ENCODE peak calls at places on chromosomes 11 and 22, in seven cellular contexts. One of them, this sample, is unnamed.

GRCh38 chr22:35686298-35686697 is 31.4 kb upstream of the APOL5 start:
- DNase-seq in HFFc6: no peak
- DNase-seq in activated CD4-positive, alpha-beta T cell treated with anti-CD3 and anti-CD28 coated beads for 24 hours: no peak
- DNase-seq in putamen: no peak
- DNase-seq in HAP-1: no peak
- DNase-seq in stimulated activated CD8-positive, alpha-beta memory T cell treated with anti-CD3 and anti-CD28 coated beads, Interleukin-12 subunit alpha, Interleukin-12 subunit beta, amount 100 ng/mL, for 4 hours: no peak
- DNase-seq in activated T-cell treated with anti-CD3 and anti-CD28 coated beads for 1 hour: no peak
- DNase-seq in this sample: no peak

GRCh38 chr11:3837793-3838192 is 3.0 kb downstream of the RHOG start:
- DNase-seq in HFFc6: no peak
- DNase-seq in activated CD4-positive, alpha-beta T cell treated with anti-CD3 and anti-CD28 coated beads for 24 hours: no peak
- DNase-seq in putamen: no peak
- DNase-seq in HAP-1: no peak
- DNase-seq in stimulated activated CD8-positive, alpha-beta memory T cell treated with anti-CD3 and anti-CD28 coated beads, Interleukin-12 subunit alpha, Interleukin-12 subunit beta, amount 100 ng/mL, for 4 hours: no peak
- DNase-seq in activated T-cell treated with anti-CD3 and anti-CD28 coated beads for 1 hour: no peak
- DNase-seq in this sample: no peak

GRCh38 chr11:95641506-95641905 is 148.1 kb downstream of the FAM76B start:
- DNase-seq in HFFc6: no peak
- DNase-seq in activated CD4-positive, alpha-beta T cell treated with anti-CD3 and anti-CD28 coated beads for 24 hours: no peak
- DNase-seq in putamen: no peak
- DNase-seq in HAP-1: no peak
- DNase-seq in stimulated activated CD8-positive, alpha-beta memory T cell treated with anti-CD3 and anti-CD28 coated beads, Interleukin-12 subunit alpha, Interleukin-12 subunit beta, amount 100 ng/mL, for 4 hours: no peak
- DNase-seq in activated T-cell treated with anti-CD3 and anti-CD28 coated beads for 1 hour: no peak
- DNase-seq in this sample: no peak

GRCh38 chr22:45072322-45072903 is 62.6 kb upstream of the PHF21B start:
- DNase-seq in HFFc6: peak; percentile 45
- DNase-seq in activated CD4-positive, alpha-beta T cell treated with anti-CD3 and anti-CD28 coated beads for 24 hours: no peak
- DNase-seq in putamen: peak; percentile 44
- DNase-seq in HAP-1: peak; percentile 42
- DNase-seq in stimulated activated CD8-positive, alpha-beta memory T cell treated with anti-CD3 and anti-CD28 coated beads, Interleukin-12 subunit alpha, Interleukin-12 subunit beta, amount 100 ng/mL, for 4 hours: no peak
- DNase-seq in activated T-cell treated with anti-CD3 and anti-CD28 coated beads for 1 hour: no peak
- DNase-seq in this sample: no peak

GRCh38 chr11:120389693-120390584 is 53.7 kb downstream of the ARHGEF12 start:
- DNase-seq in HFFc6: no peak
- DNase-seq in activated CD4-positive, alpha-beta T cell treated with anti-CD3 and anti-CD28 coated beads for 24 hours: no peak
- DNase-seq in putamen: no peak
- DNase-seq in HAP-1: no peak
- DNase-seq in stimulated activated CD8-positive, alpha-beta memory T cell treated with anti-CD3 and anti-CD28 coated beads, Interleukin-12 subunit alpha, Interleukin-12 subunit beta, amount 100 ng/mL, for 4 hours: no peak
- DNase-seq in activated T-cell treated with anti-CD3 and anti-CD28 coated beads for 1 hour: no peak
- DNase-seq in this sample: no peak

GRCh38 chr11:110710520-110711381 is 1.5 kb downstream of the ARHGAP20 start:
- DNase-seq in HFFc6: no peak
- DNase-seq in activated CD4-positive, alpha-beta T cell treated with anti-CD3 and anti-CD28 coated beads for 24 hours: no peak
- DNase-seq in putamen: peak; percentile 40
- DNase-seq in HAP-1: no peak
- DNase-seq in stimulated activated CD8-positive, alpha-beta memory T cell treated with anti-CD3 and anti-CD28 coated beads, Interleukin-12 subunit alpha, Interleukin-12 subunit beta, amount 100 ng/mL, for 4 hours: no peak
- DNase-seq in activated T-cell treated with anti-CD3 and anti-CD28 coated beads for 1 hour: no peak
- DNase-seq in this sample: no peak

GRCh38 chr22:31822523-31822922 is 68.7 kb downstream of the DEPDC5 start:
- DNase-seq in HFFc6: no peak
- DNase-seq in activated CD4-positive, alpha-beta T cell treated with anti-CD3 and anti-CD28 coated beads for 24 hours: no peak
- DNase-seq in putamen: no peak
- DNase-seq in HAP-1: no peak
- DNase-seq in stimulated activated CD8-positive, alpha-beta memory T cell treated with anti-CD3 and anti-CD28 coated beads, Interleukin-12 subunit alpha, Interleukin-12 subunit beta, amount 100 ng/mL, for 4 hours: no peak
- DNase-seq in activated T-cell treated with anti-CD3 and anti-CD28 coated beads for 1 hour: no peak
- DNase-seq in this sample: no peak

GRCh38 chr11:1005913-1006312 is 30.6 kb downstream of the MUC6 start:
- DNase-seq in HFFc6: no peak
- DNase-seq in activated CD4-positive, alpha-beta T cell treated with anti-CD3 and anti-CD28 coated beads for 24 hours: no peak
- DNase-seq in putamen: no peak
- DNase-seq in HAP-1: no peak
- DNase-seq in stimulated activated CD8-positive, alpha-beta memory T cell treated with anti-CD3 and anti-CD28 coated beads, Interleukin-12 subunit alpha, Interleukin-12 subunit beta, amount 100 ng/mL, for 4 hours: no peak
- DNase-seq in activated T-cell treated with anti-CD3 and anti-CD28 coated beads for 1 hour: no peak
- DNase-seq in this sample: no peak

GRCh38 chr11:121482231-121483129 is 29.7 kb upstream of the SORL1-AS1 start:
- DNase-seq in HFFc6: no peak
- DNase-seq in activated CD4-positive, alpha-beta T cell treated with anti-CD3 and anti-CD28 coated beads for 24 hours: no peak
- DNase-seq in putamen: peak; percentile 31
- DNase-seq in HAP-1: no peak
- DNase-seq in stimulated activated CD8-positive, alpha-beta memory T cell treated with anti-CD3 and anti-CD28 coated beads, Interleukin-12 subunit alpha, Interleukin-12 subunit beta, amount 100 ng/mL, for 4 hours: peak; percentile 46
- DNase-seq in activated T-cell treated with anti-CD3 and anti-CD28 coated beads for 1 hour: peak; percentile 42
- DNase-seq in this sample: no peak

GRCh38 chr11:33266418-33267215 is 9.4 kb downstream of the HIPK3 start:
- DNase-seq in HFFc6: peak; percentile 15
- DNase-seq in activated CD4-positive, alpha-beta T cell treated with anti-CD3 and anti-CD28 coated beads for 24 hours: no peak
- DNase-seq in putamen: no peak
- DNase-seq in HAP-1: peak; percentile 33
- DNase-seq in stimulated activated CD8-positive, alpha-beta memory T cell treated with anti-CD3 and anti-CD28 coated beads, Interleukin-12 subunit alpha, Interleukin-12 subunit beta, amount 100 ng/mL, for 4 hours: no peak
- DNase-seq in activated T-cell treated with anti-CD3 and anti-CD28 coated beads for 1 hour: no peak
- DNase-seq in this sample: no peak

GRCh38 chr11:88363004-88363403 is 25.5 kb upstream of the CTSC start:
- DNase-seq in HFFc6: no peak
- DNase-seq in activated CD4-positive, alpha-beta T cell treated with anti-CD3 and anti-CD28 coated beads for 24 hours: no peak
- DNase-seq in putamen: no peak
- DNase-seq in HAP-1: no peak
- DNase-seq in stimulated activated CD8-positive, alpha-beta memory T cell treated with anti-CD3 and anti-CD28 coated beads, Interleukin-12 subunit alpha, Interleukin-12 subunit beta, amount 100 ng/mL, for 4 hours: no peak
- DNase-seq in activated T-cell treated with anti-CD3 and anti-CD28 coated beads for 1 hour: no peak
- DNase-seq in this sample: no peak

GRCh38 chr22:24423519-24424000 is 3.8 kb upstream of the ADORA2A start:
- DNase-seq in HFFc6: no peak
- DNase-seq in activated CD4-positive, alpha-beta T cell treated with anti-CD3 and anti-CD28 coated beads for 24 hours: peak; percentile 52
- DNase-seq in putamen: no peak
- DNase-seq in HAP-1: peak; percentile 77
- DNase-seq in stimulated activated CD8-positive, alpha-beta memory T cell treated with anti-CD3 and anti-CD28 coated beads, Interleukin-12 subunit alpha, Interleukin-12 subunit beta, amount 100 ng/mL, for 4 hours: peak; percentile 46
- DNase-seq in activated T-cell treated with anti-CD3 and anti-CD28 coated beads for 1 hour: peak; percentile 58
- DNase-seq in this sample: peak; percentile 50

GRCh38 chr11:61776561-61777075 is 15.8 kb downstream of the TMEM258 start:
- DNase-seq in HFFc6: peak; percentile 54
- DNase-seq in activated CD4-positive, alpha-beta T cell treated with anti-CD3 and anti-CD28 coated beads for 24 hours: peak; percentile 57
- DNase-seq in putamen: peak; percentile 68
- DNase-seq in HAP-1: peak; percentile 82
- DNase-seq in stimulated activated CD8-positive, alpha-beta memory T cell treated with anti-CD3 and anti-CD28 coated beads, Interleukin-12 subunit alpha, Interleukin-12 subunit beta, amount 100 ng/mL, for 4 hours: no peak
- DNase-seq in activated T-cell treated with anti-CD3 and anti-CD28 coated beads for 1 hour: peak; percentile 41
- DNase-seq in this sample: no peak

GRCh38 chr22:39208013-39208680 is 36.6 kb downstream of the PDGFB start:
- DNase-seq in HFFc6: no peak
- DNase-seq in activated CD4-positive, alpha-beta T cell treated with anti-CD3 and anti-CD28 coated beads for 24 hours: no peak
- DNase-seq in putamen: no peak
- DNase-seq in HAP-1: no peak
- DNase-seq in stimulated activated CD8-positive, alpha-beta memory T cell treated with anti-CD3 and anti-CD28 coated beads, Interleukin-12 subunit alpha, Interleukin-12 subunit beta, amount 100 ng/mL, for 4 hours: no peak
- DNase-seq in activated T-cell treated with anti-CD3 and anti-CD28 coated beads for 1 hour: no peak
- DNase-seq in this sample: no peak

GRCh38 chr22:18028817-18029527 is 4.6 kb upstream of the MICAL3 start:
- DNase-seq in HFFc6: no peak
- DNase-seq in activated CD4-positive, alpha-beta T cell treated with anti-CD3 and anti-CD28 coated beads for 24 hours: no peak
- DNase-seq in putamen: no peak
- DNase-seq in HAP-1: no peak
- DNase-seq in stimulated activated CD8-positive, alpha-beta memory T cell treated with anti-CD3 and anti-CD28 coated beads, Interleukin-12 subunit alpha, Interleukin-12 subunit beta, amount 100 ng/mL, for 4 hours: no peak
- DNase-seq in activated T-cell treated with anti-CD3 and anti-CD28 coated beads for 1 hour: no peak
- DNase-seq in this sample: no peak

GRCh38 chr22:42932857-42933782 is 76.0 kb upstream of the ARFGAP3 start:
- DNase-seq in HFFc6: peak; percentile 10
- DNase-seq in activated CD4-positive, alpha-beta T cell treated with anti-CD3 and anti-CD28 coated beads for 24 hours: no peak
- DNase-seq in putamen: no peak
- DNase-seq in HAP-1: no peak
- DNase-seq in stimulated activated CD8-positive, alpha-beta memory T cell treated with anti-CD3 and anti-CD28 coated beads, Interleukin-12 subunit alpha, Interleukin-12 subunit beta, amount 100 ng/mL, for 4 hours: no peak
- DNase-seq in activated T-cell treated with anti-CD3 and anti-CD28 coated beads for 1 hour: no peak
- DNase-seq in this sample: no peak

GRCh38 chr22:48105254-48105653 is 1342.8 kb downstream of the TBC1D22A start:
- DNase-seq in HFFc6: no peak
- DNase-seq in activated CD4-positive, alpha-beta T cell treated with anti-CD3 and anti-CD28 coated beads for 24 hours: no peak
- DNase-seq in putamen: no peak
- DNase-seq in HAP-1: no peak
- DNase-seq in stimulated activated CD8-positive, alpha-beta memory T cell treated with anti-CD3 and anti-CD28 coated beads, Interleukin-12 subunit alpha, Interleukin-12 subunit beta, amount 100 ng/mL, for 4 hours: no peak
- DNase-seq in activated T-cell treated with anti-CD3 and anti-CD28 coated beads for 1 hour: no peak
- DNase-seq in this sample: no peak

GRCh38 chr22:44023404-44024287 is 456 bp upstream of the PARVB start:
- DNase-seq in HFFc6: no peak
- DNase-seq in activated CD4-positive, alpha-beta T cell treated with anti-CD3 and anti-CD28 coated beads for 24 hours: peak; percentile 8
- DNase-seq in putamen: no peak
- DNase-seq in HAP-1: peak; percentile 63
- DNase-seq in stimulated activated CD8-positive, alpha-beta memory T cell treated with anti-CD3 and anti-CD28 coated beads, Interleukin-12 subunit alpha, Interleukin-12 subunit beta, amount 100 ng/mL, for 4 hours: peak; percentile 9
- DNase-seq in activated T-cell treated with anti-CD3 and anti-CD28 coated beads for 1 hour: no peak
- DNase-seq in this sample: no peak

GRCh38 chr11:117687776-117688175 is 109.2 kb downstream of the DSCAML1 start:
- DNase-seq in HFFc6: no peak
- DNase-seq in activated CD4-positive, alpha-beta T cell treated with anti-CD3 and anti-CD28 coated beads for 24 hours: no peak
- DNase-seq in putamen: no peak
- DNase-seq in HAP-1: no peak
- DNase-seq in stimulated activated CD8-positive, alpha-beta memory T cell treated with anti-CD3 and anti-CD28 coated beads, Interleukin-12 subunit alpha, Interleukin-12 subunit beta, amount 100 ng/mL, for 4 hours: no peak
- DNase-seq in activated T-cell treated with anti-CD3 and anti-CD28 coated beads for 1 hour: no peak
- DNase-seq in this sample: no peak

GRCh38 chr11:83557638-83558037 is 271.5 kb upstream of the CCDC90B start:
- DNase-seq in HFFc6: no peak
- DNase-seq in activated CD4-positive, alpha-beta T cell treated with anti-CD3 and anti-CD28 coated beads for 24 hours: no peak
- DNase-seq in putamen: no peak
- DNase-seq in HAP-1: no peak
- DNase-seq in stimulated activated CD8-positive, alpha-beta memory T cell treated with anti-CD3 and anti-CD28 coated beads, Interleukin-12 subunit alpha, Interleukin-12 subunit beta, amount 100 ng/mL, for 4 hours: no peak
- DNase-seq in activated T-cell treated with anti-CD3 and anti-CD28 coated beads for 1 hour: no peak
- DNase-seq in this sample: no peak

GRCh38 chr11:120894207-120894989 is 129.5 kb upstream of the TBCEL start:
- DNase-seq in HFFc6: no peak
- DNase-seq in activated CD4-positive, alpha-beta T cell treated with anti-CD3 and anti-CD28 coated beads for 24 hours: no peak
- DNase-seq in putamen: no peak
- DNase-seq in HAP-1: no peak
- DNase-seq in stimulated activated CD8-positive, alpha-beta memory T cell treated with anti-CD3 and anti-CD28 coated beads, Interleukin-12 subunit alpha, Interleukin-12 subunit beta, amount 100 ng/mL, for 4 hours: no peak
- DNase-seq in activated T-cell treated with anti-CD3 and anti-CD28 coated beads for 1 hour: no peak
- DNase-seq in this sample: no peak

GRCh38 chr11:69485337-69486041 is 4.0 kb downstream of the LINC01488 start:
- DNase-seq in HFFc6: no peak
- DNase-seq in activated CD4-positive, alpha-beta T cell treated with anti-CD3 and anti-CD28 coated beads for 24 hours: no peak
- DNase-seq in putamen: no peak
- DNase-seq in HAP-1: no peak
- DNase-seq in stimulated activated CD8-positive, alpha-beta memory T cell treated with anti-CD3 and anti-CD28 coated beads, Interleukin-12 subunit alpha, Interleukin-12 subunit beta, amount 100 ng/mL, for 4 hours: no peak
- DNase-seq in activated T-cell treated with anti-CD3 and anti-CD28 coated beads for 1 hour: no peak
- DNase-seq in this sample: no peak

GRCh38 chr11:130782361-130783221 is 133.7 kb downstream of the SNX19 start:
- DNase-seq in HFFc6: peak; percentile 51
- DNase-seq in activated CD4-positive, alpha-beta T cell treated with anti-CD3 and anti-CD28 coated beads for 24 hours: no peak
- DNase-seq in putamen: no peak
- DNase-seq in HAP-1: no peak
- DNase-seq in stimulated activated CD8-positive, alpha-beta memory T cell treated with anti-CD3 and anti-CD28 coated beads, Interleukin-12 subunit alpha, Interleukin-12 subunit beta, amount 100 ng/mL, for 4 hours: no peak
- DNase-seq in activated T-cell treated with anti-CD3 and anti-CD28 coated beads for 1 hour: no peak
- DNase-seq in this sample: no peak

GRCh38 chr11:279966-280761 is 2.0 kb downstream of the NLRP6 start:
- DNase-seq in HFFc6: no peak
- DNase-seq in activated CD4-positive, alpha-beta T cell treated with anti-CD3 and anti-CD28 coated beads for 24 hours: no peak
- DNase-seq in putamen: no peak
- DNase-seq in HAP-1: no peak
- DNase-seq in stimulated activated CD8-positive, alpha-beta memory T cell treated with anti-CD3 and anti-CD28 coated beads, Interleukin-12 subunit alpha, Interleukin-12 subunit beta, amount 100 ng/mL, for 4 hours: no peak
- DNase-seq in activated T-cell treated with anti-CD3 and anti-CD28 coated beads for 1 hour: no peak
- DNase-seq in this sample: no peak

GRCh38 chr22:37229805-37230672 is 14.0 kb downstream of the RAC2 start:
- DNase-seq in HFFc6: peak; percentile 66
- DNase-seq in activated CD4-positive, alpha-beta T cell treated with anti-CD3 and anti-CD28 coated beads for 24 hours: peak; percentile 81
- DNase-seq in putamen: no peak
- DNase-seq in HAP-1: no peak
- DNase-seq in stimulated activated CD8-positive, alpha-beta memory T cell treated with anti-CD3 and anti-CD28 coated beads, Interleukin-12 subunit alpha, Interleukin-12 subunit beta, amount 100 ng/mL, for 4 hours: peak; percentile 83
- DNase-seq in activated T-cell treated with anti-CD3 and anti-CD28 coated beads for 1 hour: peak; percentile 82
- DNase-seq in this sample: peak; percentile 65

GRCh38 chr11:10407055-10407454 is 48.0 kb upstream of the AMPD3 start:
- DNase-seq in HFFc6: peak; percentile 82
- DNase-seq in activated CD4-positive, alpha-beta T cell treated with anti-CD3 and anti-CD28 coated beads for 24 hours: no peak
- DNase-seq in putamen: no peak
- DNase-seq in HAP-1: no peak
- DNase-seq in stimulated activated CD8-positive, alpha-beta memory T cell treated with anti-CD3 and anti-CD28 coated beads, Interleukin-12 subunit alpha, Interleukin-12 subunit beta, amount 100 ng/mL, for 4 hours: no peak
- DNase-seq in activated T-cell treated with anti-CD3 and anti-CD28 coated beads for 1 hour: no peak
- DNase-seq in this sample: no peak

GRCh38 chr11:129709801-129710398 is 105.7 kb upstream of the TMEM45B start:
- DNase-seq in HFFc6: no peak
- DNase-seq in activated CD4-positive, alpha-beta T cell treated with anti-CD3 and anti-CD28 coated beads for 24 hours: no peak
- DNase-seq in putamen: no peak
- DNase-seq in HAP-1: no peak
- DNase-seq in stimulated activated CD8-positive, alpha-beta memory T cell treated with anti-CD3 and anti-CD28 coated beads, Interleukin-12 subunit alpha, Interleukin-12 subunit beta, amount 100 ng/mL, for 4 hours: no peak
- DNase-seq in activated T-cell treated with anti-CD3 and anti-CD28 coated beads for 1 hour: no peak
- DNase-seq in this sample: no peak

GRCh38 chr11:61122761-61123160 is 20.5 kb downstream of the CD5 start:
- DNase-seq in HFFc6: no peak
- DNase-seq in activated CD4-positive, alpha-beta T cell treated with anti-CD3 and anti-CD28 coated beads for 24 hours: no peak
- DNase-seq in putamen: no peak
- DNase-seq in HAP-1: no peak
- DNase-seq in stimulated activated CD8-positive, alpha-beta memory T cell treated with anti-CD3 and anti-CD28 coated beads, Interleukin-12 subunit alpha, Interleukin-12 subunit beta, amount 100 ng/mL, for 4 hours: no peak
- DNase-seq in activated T-cell treated with anti-CD3 and anti-CD28 coated beads for 1 hour: no peak
- DNase-seq in this sample: no peak

GRCh38 chr11:69382131-69383128 is 88.5 kb downstream of the MYEOV start:
- DNase-seq in HFFc6: no peak
- DNase-seq in activated CD4-positive, alpha-beta T cell treated with anti-CD3 and anti-CD28 coated beads for 24 hours: no peak
- DNase-seq in putamen: no peak
- DNase-seq in HAP-1: peak; percentile 12
- DNase-seq in stimulated activated CD8-positive, alpha-beta memory T cell treated with anti-CD3 and anti-CD28 coated beads, Interleukin-12 subunit alpha, Interleukin-12 subunit beta, amount 100 ng/mL, for 4 hours: no peak
- DNase-seq in activated T-cell treated with anti-CD3 and anti-CD28 coated beads for 1 hour: no peak
- DNase-seq in this sample: no peak

GRCh38 chr11:117259417-117259816 is 26.9 kb downstream of the RNF214 start:
- DNase-seq in HFFc6: peak; percentile 68
- DNase-seq in activated CD4-positive, alpha-beta T cell treated with anti-CD3 and anti-CD28 coated beads for 24 hours: no peak
- DNase-seq in putamen: no peak
- DNase-seq in HAP-1: no peak
- DNase-seq in stimulated activated CD8-positive, alpha-beta memory T cell treated with anti-CD3 and anti-CD28 coated beads, Interleukin-12 subunit alpha, Interleukin-12 subunit beta, amount 100 ng/mL, for 4 hours: no peak
- DNase-seq in activated T-cell treated with anti-CD3 and anti-CD28 coated beads for 1 hour: no peak
- DNase-seq in this sample: no peak

GRCh38 chr22:38924197-38924952 is 33.0 kb upstream of the APOBEC3A start:
- DNase-seq in HFFc6: peak; percentile 82
- DNase-seq in activated CD4-positive, alpha-beta T cell treated with anti-CD3 and anti-CD28 coated beads for 24 hours: no peak
- DNase-seq in putamen: peak; percentile 32
- DNase-seq in HAP-1: peak; percentile 75
- DNase-seq in stimulated activated CD8-positive, alpha-beta memory T cell treated with anti-CD3 and anti-CD28 coated beads, Interleukin-12 subunit alpha, Interleukin-12 subunit beta, amount 100 ng/mL, for 4 hours: no peak
- DNase-seq in activated T-cell treated with anti-CD3 and anti-CD28 coated beads for 1 hour: no peak
- DNase-seq in this sample: no peak

GRCh38 chr11:70233511-70233919 is 30.4 kb downstream of the FADD start:
- DNase-seq in HFFc6: peak; percentile 88
- DNase-seq in activated CD4-positive, alpha-beta T cell treated with anti-CD3 and anti-CD28 coated beads for 24 hours: no peak
- DNase-seq in putamen: no peak
- DNase-seq in HAP-1: no peak
- DNase-seq in stimulated activated CD8-positive, alpha-beta memory T cell treated with anti-CD3 and anti-CD28 coated beads, Interleukin-12 subunit alpha, Interleukin-12 subunit beta, amount 100 ng/mL, for 4 hours: no peak
- DNase-seq in activated T-cell treated with anti-CD3 and anti-CD28 coated beads for 1 hour: no peak
- DNase-seq in this sample: no peak

GRCh38 chr22:19120829-19121630 is 1.2 kb downstream of the DGCR2 start:
- DNase-seq in HFFc6: peak; percentile 32
- DNase-seq in activated CD4-positive, alpha-beta T cell treated with anti-CD3 and anti-CD28 coated beads for 24 hours: no peak
- DNase-seq in putamen: no peak
- DNase-seq in HAP-1: peak; percentile 46
- DNase-seq in stimulated activated CD8-positive, alpha-beta memory T cell treated with anti-CD3 and anti-CD28 coated beads, Interleukin-12 subunit alpha, Interleukin-12 subunit beta, amount 100 ng/mL, for 4 hours: no peak
- DNase-seq in activated T-cell treated with anti-CD3 and anti-CD28 coated beads for 1 hour: no peak
- DNase-seq in this sample: no peak

GRCh38 chr11:119729581-119730346 is 764 bp upstream of the NECTIN1 start:
- DNase-seq in HFFc6: peak; percentile 34
- DNase-seq in activated CD4-positive, alpha-beta T cell treated with anti-CD3 and anti-CD28 coated beads for 24 hours: no peak
- DNase-seq in putamen: peak; percentile 66
- DNase-seq in HAP-1: peak; percentile 28
- DNase-seq in stimulated activated CD8-positive, alpha-beta memory T cell treated with anti-CD3 and anti-CD28 coated beads, Interleukin-12 subunit alpha, Interleukin-12 subunit beta, amount 100 ng/mL, for 4 hours: no peak
- DNase-seq in activated T-cell treated with anti-CD3 and anti-CD28 coated beads for 1 hour: no peak
- DNase-seq in this sample: no peak

GRCh38 chr11:104583857-104584256 is 314.4 kb downstream of the CASP12 start:
- DNase-seq in HFFc6: no peak
- DNase-seq in activated CD4-positive, alpha-beta T cell treated with anti-CD3 and anti-CD28 coated beads for 24 hours: no peak
- DNase-seq in putamen: no peak
- DNase-seq in HAP-1: no peak
- DNase-seq in stimulated activated CD8-positive, alpha-beta memory T cell treated with anti-CD3 and anti-CD28 coated beads, Interleukin-12 subunit alpha, Interleukin-12 subunit beta, amount 100 ng/mL, for 4 hours: no peak
- DNase-seq in activated T-cell treated with anti-CD3 and anti-CD28 coated beads for 1 hour: no peak
- DNase-seq in this sample: no peak